ENCODE peak calls at places on chromosomes 2 and 18, in seven cellular contexts. One of them, this sample, is unnamed.

GRCh38 chr2:160784034-160784433 is 290.4 kb upstream of the RBMS1 start:
- DNase-seq in A673: peak
- DNase-seq in fibroblast of mammary gland: peak
- DNase-seq in BJ: no peak
- DNase-seq in GM12865: no peak
- DNase-seq in tibial nerve: no peak
- DNase-seq in transverse colon: no peak
- DNase-seq in this sample: no peak

GRCh38 chr18:69559604-69560003 is 158.9 kb downstream of the DOK6 start:
- DNase-seq in fibroblast of mammary gland: peak
- DNase-seq in BJ: no peak
- DNase-seq in transverse colon: no peak
- DNase-seq in A673: no peak
- DNase-seq in tibial nerve: no peak
- DNase-seq in GM12865: no peak
- DNase-seq in this sample: no peak

GRCh38 chr2:37020887-37021796 is 54.8 kb upstream of the STRN start:
- DNase-seq in BJ: no peak
- DNase-seq in transverse colon: no peak
- DNase-seq in tibial nerve: peak
- DNase-seq in fibroblast of mammary gland: peak
- DNase-seq in A673: no peak
- DNase-seq in GM12865: no peak
- DNase-seq in this sample: no peak

GRCh38 chr2:173229086-173229485 is 125.6 kb upstream of the CDCA7 start:
- DNase-seq in BJ: no peak
- DNase-seq in A673: no peak
- DNase-seq in tibial nerve: no peak
- DNase-seq in transverse colon: no peak
- DNase-seq in fibroblast of mammary gland: no peak
- DNase-seq in GM12865: no peak
- DNase-seq in this sample: no peak

GRCh38 chr2:221034973-221035372 is 537.1 kb downstream of the EPHA4 start:
- DNase-seq in tibial nerve: no peak
- DNase-seq in fibroblast of mammary gland: no peak
- DNase-seq in GM12865: no peak
- DNase-seq in BJ: no peak
- DNase-seq in transverse colon: no peak
- DNase-seq in A673: no peak
- DNase-seq in this sample: no peak

GRCh38 chr2:27362678-27363420 is 6.3 kb upstream of the GTF3C2 start:
- DNase-seq in transverse colon: no peak
- DNase-seq in A673: no peak
- DNase-seq in fibroblast of mammary gland: no peak
- DNase-seq in BJ: no peak
- DNase-seq in tibial nerve: no peak
- DNase-seq in GM12865: no peak
- DNase-seq in this sample: no peak

GRCh38 chr18:51666717-51667320 is 469.3 kb upstream of the MEX3C start:
- DNase-seq in GM12865: no peak
- DNase-seq in tibial nerve: peak
- DNase-seq in BJ: no peak
- DNase-seq in fibroblast of mammary gland: peak
- DNase-seq in A673: peak
- DNase-seq in transverse colon: no peak
- DNase-seq in this sample: peak

GRCh38 chr2:54065411-54065810 is 50.0 kb upstream of the ACYP2 start:
- DNase-seq in GM12865: no peak
- DNase-seq in fibroblast of mammary gland: peak
- DNase-seq in A673: no peak
- DNase-seq in tibial nerve: no peak
- DNase-seq in BJ: peak
- DNase-seq in transverse colon: no peak
- DNase-seq in this sample: no peak

GRCh38 chr2:196245746-196246145 is 74.4 kb upstream of the STK17B start:
- DNase-seq in tibial nerve: no peak
- DNase-seq in BJ: peak
- DNase-seq in GM12865: no peak
- DNase-seq in A673: no peak
- DNase-seq in transverse colon: no peak
- DNase-seq in fibroblast of mammary gland: peak
- DNase-seq in this sample: no peak

GRCh38 chr2:191869781-191870180 is 22.9 kb upstream of the CAVIN2 start:
- DNase-seq in fibroblast of mammary gland: peak
- DNase-seq in transverse colon: no peak
- DNase-seq in BJ: no peak
- DNase-seq in tibial nerve: no peak
- DNase-seq in GM12865: no peak
- DNase-seq in A673: no peak
- DNase-seq in this sample: no peak

GRCh38 chr2:201797175-201797840 is 9.0 kb upstream of the CDK15 start:
- DNase-seq in transverse colon: no peak
- DNase-seq in A673: no peak
- DNase-seq in BJ: peak
- DNase-seq in fibroblast of mammary gland: peak
- DNase-seq in tibial nerve: no peak
- DNase-seq in GM12865: no peak
- DNase-seq in this sample: no peak

GRCh38 chr2:232230557-232230956 is 148.0 kb upstream of the ALPP start:
- DNase-seq in transverse colon: peak
- DNase-seq in BJ: no peak
- DNase-seq in tibial nerve: no peak
- DNase-seq in A673: peak
- DNase-seq in fibroblast of mammary gland: peak
- DNase-seq in GM12865: peak
- DNase-seq in this sample: no peak

GRCh38 chr2:217228732-217229131 is 368.9 kb upstream of the TNP1 start:
- DNase-seq in transverse colon: no peak
- DNase-seq in BJ: no peak
- DNase-seq in A673: no peak
- DNase-seq in GM12865: no peak
- DNase-seq in fibroblast of mammary gland: peak
- DNase-seq in tibial nerve: no peak
- DNase-seq in this sample: no peak

GRCh38 chr2:105329561-105330495 is at the start of gene TGFBRAP1:
- DNase-seq in BJ: no peak
- DNase-seq in tibial nerve: no peak
- DNase-seq in GM12865: peak
- DNase-seq in transverse colon: peak
- DNase-seq in A673: peak
- DNase-seq in fibroblast of mammary gland: no peak
- DNase-seq in this sample: no peak

GRCh38 chr2:65044097-65044735 is 12.0 kb upstream of the CEP68 start:
- DNase-seq in BJ: no peak
- DNase-seq in GM12865: no peak
- DNase-seq in A673: no peak
- DNase-seq in fibroblast of mammary gland: no peak
- DNase-seq in tibial nerve: no peak
- DNase-seq in transverse colon: no peak
- DNase-seq in this sample: no peak

GRCh38 chr2:101551489-101551888 is 76.6 kb upstream of the RFX8 start:
- DNase-seq in BJ: no peak
- DNase-seq in GM12865: no peak
- DNase-seq in transverse colon: no peak
- DNase-seq in fibroblast of mammary gland: no peak
- DNase-seq in A673: no peak
- DNase-seq in tibial nerve: no peak
- DNase-seq in this sample: no peak

GRCh38 chr2:101546376-101547058 is 71.6 kb upstream of the RFX8 start:
- DNase-seq in transverse colon: no peak
- DNase-seq in BJ: no peak
- DNase-seq in tibial nerve: no peak
- DNase-seq in GM12865: no peak
- DNase-seq in A673: no peak
- DNase-seq in fibroblast of mammary gland: peak
- DNase-seq in this sample: peak

GRCh38 chr2:101540518-101540917 is 65.6 kb upstream of the RFX8 start:
- DNase-seq in fibroblast of mammary gland: peak
- DNase-seq in A673: no peak
- DNase-seq in BJ: peak
- DNase-seq in GM12865: no peak
- DNase-seq in tibial nerve: no peak
- DNase-seq in transverse colon: no peak
- DNase-seq in this sample: no peak

GRCh38 chr2:101550555-101550954 is 75.6 kb upstream of the RFX8 start:
- DNase-seq in BJ: no peak
- DNase-seq in A673: no peak
- DNase-seq in transverse colon: no peak
- DNase-seq in tibial nerve: no peak
- DNase-seq in fibroblast of mammary gland: no peak
- DNase-seq in GM12865: no peak
- DNase-seq in this sample: no peak

DNA sequence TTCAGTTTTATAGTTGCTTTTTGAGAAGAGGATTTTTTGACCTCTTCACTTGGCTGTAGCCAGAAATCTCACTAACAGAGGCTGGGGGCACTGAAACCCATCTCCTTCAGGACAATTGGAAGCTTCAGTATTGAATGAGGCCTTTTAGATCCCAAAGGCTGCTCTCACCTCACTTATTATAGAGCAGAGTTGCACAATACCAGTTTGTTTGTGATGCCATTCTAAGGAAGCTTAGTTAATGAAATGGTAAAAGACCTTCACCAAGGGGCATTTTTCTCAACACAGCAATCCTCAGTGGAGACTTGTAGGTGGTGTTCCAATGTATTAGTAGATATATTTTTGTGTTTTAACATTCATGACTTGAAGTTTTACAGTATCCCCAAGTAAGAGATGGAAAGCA is 71.0 kb upstream of the RFX8 start:
- DNase-seq in tibial nerve: no peak
- DNase-seq in transverse colon: no peak
- DNase-seq in fibroblast of mammary gland: no peak
- DNase-seq in BJ: no peak
- DNase-seq in A673: no peak
- DNase-seq in GM12865: no peak
- DNase-seq in this sample: no peak
- TF ChIP-seq CTCF in tibial nerve: no peak
- TF ChIP-seq CTCF in transverse colon: no peak
- TF ChIP-seq CTCF in fibroblast of mammary gland: no peak
- TF ChIP-seq CTCF in BJ: no peak
- TF ChIP-seq CTCF in A673: no peak
- TF ChIP-seq CTCF in GM12865: no peak
- TF ChIP-seq CTCF in this sample: no peak

GRCh38 chr2:55239656-55240222 is 7.3 kb downstream of the RPS27A start:
- DNase-seq in tibial nerve: no peak
- DNase-seq in GM12865: no peak
- DNase-seq in BJ: no peak
- DNase-seq in A673: no peak
- DNase-seq in transverse colon: no peak
- DNase-seq in fibroblast of mammary gland: no peak
- DNase-seq in this sample: no peak

GRCh38 chr2:55242617-55243016 is 10.1 kb downstream of the RPS27A start:
- DNase-seq in transverse colon: no peak
- DNase-seq in BJ: no peak
- DNase-seq in A673: no peak
- DNase-seq in tibial nerve: no peak
- DNase-seq in GM12865: no peak
- DNase-seq in fibroblast of mammary gland: no peak
- DNase-seq in this sample: no peak

GRCh38 chr2:55247025-55247424 is 14.5 kb downstream of the RPS27A start:
- DNase-seq in fibroblast of mammary gland: no peak
- DNase-seq in A673: no peak
- DNase-seq in tibial nerve: no peak
- DNase-seq in transverse colon: no peak
- DNase-seq in BJ: no peak
- DNase-seq in GM12865: no peak
- DNase-seq in this sample: no peak

GRCh38 chr2:55245411-55245810 is 12.9 kb downstream of the RPS27A start:
- DNase-seq in transverse colon: no peak
- DNase-seq in tibial nerve: no peak
- DNase-seq in GM12865: no peak
- DNase-seq in fibroblast of mammary gland: no peak
- DNase-seq in A673: no peak
- DNase-seq in BJ: no peak
- DNase-seq in this sample: no peak
- H3K4me3 ChIP-seq in transverse colon: no peak
- H3K4me3 ChIP-seq in tibial nerve: no peak
- H3K4me3 ChIP-seq in GM12865: no peak
- H3K4me3 ChIP-seq in fibroblast of mammary gland: no peak
- H3K4me3 ChIP-seq in A673: no peak
- H3K4me3 ChIP-seq in BJ: no peak
- H3K4me3 ChIP-seq in this sample: no peak

GRCh38 chr2:170405326-170405725 is 227.4 kb downstream of the MYO3B start:
- DNase-seq in tibial nerve: no peak
- DNase-seq in A673: no peak
- DNase-seq in GM12865: no peak
- DNase-seq in transverse colon: no peak
- DNase-seq in BJ: no peak
- DNase-seq in fibroblast of mammary gland: no peak
- DNase-seq in this sample: no peak

GRCh38 chr2:170408461-170409163 is 230.7 kb downstream of the MYO3B start:
- DNase-seq in A673: no peak
- DNase-seq in fibroblast of mammary gland: no peak
- DNase-seq in BJ: no peak
- DNase-seq in tibial nerve: no peak
- DNase-seq in transverse colon: no peak
- DNase-seq in GM12865: peak
- DNase-seq in this sample: no peak

GRCh38 chr2:170404846-170405245 is 226.9 kb downstream of the MYO3B start:
- DNase-seq in fibroblast of mammary gland: no peak
- DNase-seq in GM12865: no peak
- DNase-seq in tibial nerve: no peak
- DNase-seq in A673: no peak
- DNase-seq in transverse colon: no peak
- DNase-seq in BJ: no peak
- DNase-seq in this sample: no peak

GRCh38 chr2:170411660-170412059 is 233.7 kb downstream of the MYO3B start:
- DNase-seq in BJ: no peak
- DNase-seq in A673: no peak
- DNase-seq in fibroblast of mammary gland: no peak
- DNase-seq in transverse colon: no peak
- DNase-seq in tibial nerve: no peak
- DNase-seq in GM12865: no peak
- DNase-seq in this sample: no peak

GRCh38 chr2:170409164-170409535 is 231.2 kb downstream of the MYO3B start:
- DNase-seq in fibroblast of mammary gland: peak
- DNase-seq in A673: peak
- DNase-seq in BJ: no peak
- DNase-seq in transverse colon: peak
- DNase-seq in tibial nerve: peak
- DNase-seq in GM12865: peak
- DNase-seq in this sample: no peak
- TF ChIP-seq CTCF in fibroblast of mammary gland: peak
- TF ChIP-seq CTCF in A673: peak
- TF ChIP-seq CTCF in BJ: peak
- TF ChIP-seq CTCF in transverse colon: peak
- TF ChIP-seq CTCF in tibial nerve: peak
- TF ChIP-seq CTCF in GM12865: peak
- TF ChIP-seq CTCF in this sample: peak

DNA sequence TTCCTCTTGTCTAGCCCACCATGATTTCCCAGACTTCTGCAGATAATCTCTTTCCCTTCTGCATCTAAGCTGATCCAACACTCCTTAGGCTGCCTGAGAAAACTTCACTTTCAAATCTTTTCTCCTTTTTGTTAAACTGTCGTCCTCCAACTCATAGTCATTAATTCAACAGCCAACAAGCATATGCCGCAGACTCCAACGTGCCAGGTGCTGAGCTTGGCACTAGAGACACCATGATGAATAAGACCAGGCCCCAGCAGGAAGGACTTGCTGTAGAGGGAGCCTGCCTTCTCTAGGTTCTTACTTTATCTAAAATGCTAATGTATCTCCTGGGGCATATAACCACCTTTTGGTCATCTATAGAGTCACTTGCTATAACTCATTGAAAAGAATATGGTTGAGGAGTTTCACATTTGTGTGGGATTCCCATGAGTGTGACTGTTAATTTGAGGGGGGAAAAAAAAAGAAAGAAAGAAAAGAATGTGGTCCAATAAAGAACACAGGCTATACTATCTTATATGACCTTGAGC is 51.0 kb downstream of the ANKRD44 start:
- DNase-seq in BJ: no peak
- DNase-seq in tibial nerve: no peak
- DNase-seq in GM12865: peak
- DNase-seq in A673: no peak
- DNase-seq in fibroblast of mammary gland: no peak
- DNase-seq in transverse colon: no peak
- DNase-seq in this sample: no peak
- H3K4me3 ChIP-seq in BJ: no peak
- H3K4me3 ChIP-seq in tibial nerve: no peak
- H3K4me3 ChIP-seq in GM12865: no peak
- H3K4me3 ChIP-seq in A673: no peak
- H3K4me3 ChIP-seq in fibroblast of mammary gland: no peak
- H3K4me3 ChIP-seq in transverse colon: no peak
- H3K4me3 ChIP-seq in this sample: no peak